ENCODE peak calls at places on chromosome 3, in eight cellular contexts. K, M, W, C, U, H, T and Q are unnamed samples.

GRCh38 chr3:185204894-185205293 is 49.0 kb downstream of the EHHADH start:
- DNase-seq in K (no peak), M (no peak), W (no peak), C (no peak), U (no peak), H (no peak), T (no peak), Q (no peak)

GRCh38 chr3:30587876-30588275 is 18.5 kb upstream of the TGFBR2 start:
- DNase-seq in K (no peak), M (no peak), W (no peak), C (no peak), U (no peak), H (no peak), T (no peak), Q (no peak)

GRCh38 chr3:76679510-76679909 is 360.4 kb upstream of the ROBO2 start:
- DNase-seq in K (no peak), M (no peak), W (no peak), C (no peak), U (no peak), H (no peak), T (no peak), Q (no peak)

GRCh38 chr3:148815736-148816135 is 11.9 kb upstream of the CPB1 start:
- DNase-seq in K (no peak), M (no peak), W (no peak), C (no peak), U (no peak), H (no peak), T (no peak), Q (no peak)

GRCh38 chr3:160885791-160886286 is 129.8 kb downstream of the PPM1L start:
- DNase-seq in K (peak), M (no peak), W (peak), C (peak), U (no peak), H (peak), T (peak), Q (no peak)

GRCh38 chr3:23325466-23326065 is 122.4 kb downstream of the UBE2E2 start:
- DNase-seq in K (no peak), M (no peak), W (no peak), C (no peak), U (no peak), H (no peak), T (no peak), Q (no peak)

GRCh38 chr3:100352296-100353178 is 18.0 kb downstream of the NIT2 start:
- DNase-seq in K (no peak), M (no peak), W (no peak), C (no peak), U (no peak), H (no peak), T (peak), Q (no peak)

GRCh38 chr3:4493008-4493930 is at the start of gene ITPR1:
- DNase-seq in K (peak), M (peak), W (peak), C (peak), U (peak), H (peak), T (peak), Q (no peak)

GRCh38 chr3:69236808-69237707 is 114.7 kb upstream of the LMOD3 start:
- DNase-seq in K (no peak), M (no peak), W (peak), C (peak), U (no peak), H (no peak), T (no peak), Q (no peak)

GRCh38 chr3:101466465-101467309 is 46.3 kb downstream of the SENP7 start:
- DNase-seq in K (no peak), M (no peak), W (no peak), C (peak), U (no peak), H (no peak), T (peak), Q (no peak)

GRCh38 chr3:194224536-194224935 is 88.6 kb downstream of the HES1 start:
- DNase-seq in K (no peak), M (no peak), W (no peak), C (no peak), U (no peak), H (no peak), T (no peak), Q (no peak)

GRCh38 chr3:146163584-146163983 is 2.6 kb upstream of the PLOD2 start:
- DNase-seq in K (no peak), M (no peak), W (no peak), C (no peak), U (no peak), H (no peak), T (peak), Q (no peak)

GRCh38 chr3:1955170-1955569 is 143.5 kb upstream of the CNTN4 start:
- DNase-seq in K (no peak), M (no peak), W (no peak), C (no peak), U (no peak), H (no peak), T (no peak), Q (no peak)

GRCh38 chr3:100782906-100783305 is 73.6 kb downstream of the TFG start:
- DNase-seq in K (no peak), M (no peak), W (no peak), C (no peak), U (no peak), H (peak), T (peak), Q (no peak)

GRCh38 chr3:105414841-105415240 is 48.1 kb downstream of the ALCAM start:
- DNase-seq in K (no peak), M (no peak), W (no peak), C (no peak), U (no peak), H (no peak), T (peak), Q (no peak)

GRCh38 chr3:133276594-133276993 is 123.3 kb upstream of the BFSP2 start:
- DNase-seq in K (no peak), M (no peak), W (no peak), C (no peak), U (no peak), H (no peak), T (no peak), Q (no peak)

GRCh38 chr3:4807381-4808280 is 171.6 kb upstream of the BHLHE40 start:
- DNase-seq in K (no peak), M (no peak), W (no peak), C (no peak), U (no peak), H (no peak), T (no peak), Q (no peak)

GRCh38 chr3:56783644-56784451 is 17.9 kb downstream of the ARHGEF3 start:
- DNase-seq in K (peak), M (peak), W (no peak), C (peak), U (peak), H (no peak), T (peak), Q (no peak)

GRCh38 chr3:59126436-59126835 is 76.6 kb upstream of the CFAP20DC start:
- DNase-seq in K (no peak), M (no peak), W (no peak), C (no peak), U (no peak), H (no peak), T (no peak), Q (no peak)

GRCh38 chr3:12904951-12905315 is 63.6 kb upstream of the RPL32 start:
- DNase-seq in K (no peak), M (no peak), W (no peak), C (no peak), U (no peak), H (no peak), T (no peak), Q (no peak)

GRCh38 chr3:106006001-106006400 is 137.2 kb upstream of the CBLB start:
- DNase-seq in K (no peak), M (peak), W (no peak), C (no peak), U (no peak), H (no peak), T (peak), Q (no peak)

GRCh38 chr3:58117561-58118305 is 93.0 kb downstream of the DNASE1L3 start:
- DNase-seq in K (peak), M (no peak), W (no peak), C (peak), U (no peak), H (peak), T (peak), Q (no peak)

GRCh38 chr3:126121074-126121473 is 37.1 kb upstream of the SLC41A3 start:
- DNase-seq in K (no peak), M (no peak), W (no peak), C (peak), U (no peak), H (no peak), T (no peak), Q (peak)

GRCh38 chr3:17740703-17741102 is 1.7 kb downstream of the TBC1D5 start:
- DNase-seq in K (no peak), M (no peak), W (no peak), C (peak), U (no peak), H (no peak), T (peak), Q (no peak)

GRCh38 chr3:52405066-52405465 is 39.8 kb downstream of the SEMA3G start:
- DNase-seq in K (no peak), M (peak), W (no peak), C (no peak), U (no peak), H (peak), T (no peak), Q (no peak)

GRCh38 chr3:173770011-173770410 is 372.5 kb downstream of the NLGN1 start:
- DNase-seq in K (no peak), M (no peak), W (no peak), C (no peak), U (no peak), H (no peak), T (peak), Q (no peak)

GRCh38 chr3:127238602-127239001 is 45.7 kb downstream of the PRR23E start:
- DNase-seq in K (no peak), M (no peak), W (no peak), C (no peak), U (no peak), H (no peak), T (no peak), Q (peak)

GRCh38 chr3:171390531-171390930 is 69.7 kb downstream of the TNIK start:
- DNase-seq in K (no peak), M (no peak), W (no peak), C (no peak), U (no peak), H (no peak), T (no peak), Q (no peak)

GRCh38 chr3:157175678-157176077 is 15.7 kb upstream of the CCNL1 start:
- DNase-seq in K (no peak), M (no peak), W (peak), C (peak), U (no peak), H (peak), T (no peak), Q (no peak)

GRCh38 chr3:4351164-4351855 is 48.1 kb downstream of the SETMAR start:
- DNase-seq in K (no peak), M (no peak), W (no peak), C (no peak), U (no peak), H (no peak), T (peak), Q (no peak)

GRCh38 chr3:122835590-122835989 is 40.7 kb downstream of the SLC49A4 start:
- DNase-seq in K (no peak), M (no peak), W (no peak), C (no peak), U (no peak), H (no peak), T (no peak), Q (no peak)

GRCh38 chr3:182491571-182491970 is 301.7 kb upstream of the ATP11B start:
- DNase-seq in K (no peak), M (no peak), W (no peak), C (no peak), U (no peak), H (no peak), T (no peak), Q (no peak)

DNA sequence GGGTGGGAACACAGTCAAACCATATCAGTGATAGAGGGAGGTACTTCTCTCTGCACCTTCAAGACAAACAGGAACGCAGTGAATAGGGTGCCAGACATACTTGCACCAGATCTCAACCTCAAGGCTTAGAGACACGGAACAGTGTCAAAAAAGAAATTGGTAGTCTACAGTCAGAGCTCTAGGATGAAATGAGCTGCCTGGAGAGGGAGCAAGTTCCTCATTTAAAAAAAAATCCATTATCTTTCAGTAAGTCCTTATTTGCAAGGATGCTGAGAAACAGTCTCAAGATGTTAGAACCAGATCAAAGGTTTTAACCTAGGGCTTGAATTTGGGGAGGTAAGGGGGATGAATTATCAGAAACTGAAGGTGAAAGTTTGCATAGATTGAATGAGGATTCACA is 20.2 kb upstream of the LMCD1 start:
- DNase-seq in K (no peak), M (no peak), W (no peak), C (no peak), U (no peak), H (no peak), T (no peak), Q (no peak)
- H3K27ac ChIP-seq in K (no peak), M (no peak), W (peak), C (no peak), U (no peak), H (no peak), T (no peak), Q (no peak)

GRCh38 chr3:169964176-169964575 is 2.4 kb upstream of the SEC62 start:
- DNase-seq in K (no peak), M (no peak), W (no peak), C (no peak), U (no peak), H (no peak), T (peak), Q (no peak)
- H3K27ac ChIP-seq in K (no peak), M (no peak), W (no peak), C (no peak), U (no peak), H (no peak), T (no peak), Q (no peak)

DNA sequence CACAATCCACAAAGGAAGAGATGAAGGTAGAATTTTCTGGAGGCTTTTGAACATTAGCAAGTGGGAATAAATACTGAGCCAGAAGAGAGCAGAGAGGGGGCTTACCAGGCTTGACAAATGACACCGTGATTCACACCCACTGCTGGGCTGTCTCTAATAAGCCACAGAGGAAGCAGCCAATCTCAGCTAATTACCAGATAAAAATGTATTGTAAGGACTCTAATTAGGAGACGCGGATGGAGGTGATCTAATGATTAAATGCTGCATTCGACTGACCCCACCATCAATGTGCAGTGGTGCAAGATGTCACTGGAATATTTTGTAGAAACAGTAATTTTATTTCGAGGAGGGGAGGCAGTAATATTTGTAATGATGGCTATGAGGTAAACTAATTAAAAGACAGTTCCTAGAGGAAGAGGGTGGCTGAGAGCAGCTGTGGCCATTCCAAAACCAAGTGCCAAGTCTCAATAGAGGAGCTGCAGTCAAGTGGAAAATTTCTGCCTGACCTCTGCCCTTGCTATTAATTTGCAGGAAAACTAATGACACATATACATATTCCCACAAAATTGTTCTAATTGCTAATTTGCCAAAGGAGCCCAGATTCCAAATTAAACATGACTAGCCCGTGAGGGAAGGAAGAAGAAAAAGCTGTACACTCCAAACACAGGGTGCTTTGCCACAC is 602.1 kb downstream of the FOXP1 start:
- DNase-seq in K (no peak), M (no peak), W (no peak), C (no peak), U (no peak), H (no peak), T (no peak), Q (no peak)
- H3K27ac ChIP-seq in K (peak), M (no peak), W (peak), C (peak), U (no peak), H (peak), T (peak), Q (peak)

GRCh38 chr3:70990190-70990589 is 593.3 kb downstream of the FOXP1 start:
- DNase-seq in K (no peak), M (no peak), W (no peak), C (no peak), U (no peak), H (no peak), T (no peak), Q (no peak)

GRCh38 chr3:70989174-70989573 is 594.4 kb downstream of the FOXP1 start:
- DNase-seq in K (no peak), M (no peak), W (no peak), C (no peak), U (no peak), H (no peak), T (peak), Q (no peak)

GRCh38 chr3:70992131-70992530 is 591.4 kb downstream of the FOXP1 start:
- DNase-seq in K (no peak), M (no peak), W (no peak), C (no peak), U (no peak), H (no peak), T (peak), Q (no peak)

GRCh38 chr3:70992557-70992956 is 591.0 kb downstream of the FOXP1 start:
- DNase-seq in K (no peak), M (no peak), W (no peak), C (no peak), U (no peak), H (no peak), T (peak), Q (no peak)

DNA sequence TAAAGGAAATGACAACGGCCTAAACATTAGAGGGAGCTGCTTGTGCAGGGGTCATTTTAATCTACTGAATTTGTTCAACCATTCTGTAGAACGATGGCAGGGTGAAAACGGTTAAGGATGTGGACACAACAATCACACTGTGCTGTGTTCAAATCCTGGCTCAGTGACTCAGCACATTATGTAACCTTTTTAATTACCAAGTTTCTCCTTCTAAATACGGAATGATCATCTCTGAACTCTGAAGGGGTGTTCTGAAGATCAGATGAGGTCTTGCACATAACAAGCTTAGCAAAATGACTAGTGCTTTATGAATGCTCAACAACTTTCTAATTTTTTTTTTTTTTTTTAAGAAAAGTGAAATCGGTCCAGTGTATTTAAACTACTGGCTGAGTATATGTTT is 592.8 kb downstream of the FOXP1 start:
- DNase-seq in K (no peak), M (no peak), W (no peak), C (no peak), U (no peak), H (no peak), T (peak), Q (no peak)
- H3K27ac ChIP-seq in K (peak), M (no peak), W (no peak), C (no peak), U (peak), H (no peak), T (no peak), Q (peak)

GRCh38 chr3:138442433-138442832 is 8.0 kb downstream of the ESYT3 start:
- DNase-seq in K (no peak), M (no peak), W (no peak), C (no peak), U (no peak), H (no peak), T (peak), Q (no peak)

GRCh38 chr3:138440596-138440995 is 6.2 kb downstream of the ESYT3 start:
- DNase-seq in K (no peak), M (no peak), W (no peak), C (no peak), U (no peak), H (no peak), T (peak), Q (no peak)

GRCh38 chr3:138440137-138440536 is 5.7 kb downstream of the ESYT3 start:
- DNase-seq in K (no peak), M (no peak), W (peak), C (no peak), U (no peak), H (no peak), T (no peak), Q (no peak)

GRCh38 chr3:138441742-138442141 is 7.3 kb downstream of the ESYT3 start:
- DNase-seq in K (no peak), M (no peak), W (no peak), C (no peak), U (no peak), H (no peak), T (peak), Q (no peak)

DNA sequence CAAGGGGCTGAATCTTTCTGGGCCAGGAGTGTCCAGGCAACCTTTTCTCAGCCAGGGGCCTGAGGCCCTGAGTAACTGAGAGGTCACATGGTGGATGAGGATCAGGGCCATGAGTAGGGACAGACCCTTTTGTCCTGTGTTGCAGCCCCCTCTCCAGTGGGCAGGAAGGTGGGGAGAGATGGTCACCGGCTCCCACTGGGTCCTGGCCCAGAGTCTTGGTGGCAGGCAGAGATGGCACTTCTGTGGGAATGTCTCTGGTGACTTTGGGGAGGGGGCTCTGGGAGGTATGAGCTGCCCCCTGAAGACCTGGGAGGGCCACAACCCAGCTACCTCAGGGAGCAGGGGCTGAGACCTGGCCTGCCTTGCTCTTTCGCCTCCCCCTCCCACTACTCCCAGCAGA is 6.8 kb downstream of the ESYT3 start:
- DNase-seq in K (no peak), M (no peak), W (no peak), C (no peak), U (no peak), H (no peak), T (no peak), Q (no peak)
- H3K27ac ChIP-seq in K (no peak), M (no peak), W (no peak), C (no peak), U (no peak), H (no peak), T (no peak), Q (no peak)

GRCh38 chr3:27945229-27945628 is 223.1 kb upstream of the EOMES start:
- DNase-seq in K (no peak), M (no peak), W (no peak), C (no peak), U (no peak), H (no peak), T (no peak), Q (no peak)
- H3K27ac ChIP-seq in K (no peak), M (no peak), W (no peak), C (no peak), U (no peak), H (no peak), T (no peak), Q (no peak)